ENCODE peak calls at places on chromosomes 5 and 9, in nine cellular contexts. W, Y, V, Z, T, U, D, F and B are unnamed samples.

GRCh38 chr9:91034521-91034920 is 232.9 kb downstream of the SYK start:
- DNase-seq in W (no peak), Y (no peak), V (peak), Z (no peak), T (peak), U (peak), D (no peak), F (no peak), B (no peak)

GRCh38 chr9:82130331-82131042 is 141.9 kb downstream of the SPATA31D1 start:
- DNase-seq in W (no peak), Y (no peak), V (no peak), Z (no peak), T (no peak), U (peak), D (no peak), F (no peak), B (no peak)

GRCh38 chr5:129905467-129906176 is 1.4 kb downstream of the CHSY3 start:
- DNase-seq in W (peak), Y (peak), V (no peak), Z (no peak), T (no peak), U (peak), D (no peak), F (no peak), B (no peak)

GRCh38 chr9:134390537-134390936 is 64.3 kb downstream of the RXRA start:
- DNase-seq in W (no peak), Y (no peak), V (no peak), Z (no peak), T (no peak), U (no peak), D (peak), F (no peak), B (peak)

GRCh38 chr5:133878236-133878555 is 90.2 kb downstream of the C5orf15 start:
- DNase-seq in W (no peak), Y (no peak), V (no peak), Z (no peak), T (no peak), U (no peak), D (no peak), F (no peak), B (no peak)

GRCh38 chr9:136206602-136207333 is 1.8 kb upstream of the LHX3 start:
- DNase-seq in W (no peak), Y (no peak), V (no peak), Z (no peak), T (no peak), U (no peak), D (no peak), F (no peak), B (no peak)

GRCh38 chr5:172498431-172499129 is 44.3 kb upstream of the SH3PXD2B start:
- DNase-seq in W (no peak), Y (no peak), V (no peak), Z (no peak), T (no peak), U (no peak), D (no peak), F (no peak), B (no peak)

GRCh38 chr5:101461455-101461854 is 558.4 kb upstream of the ST8SIA4 start:
- DNase-seq in W (no peak), Y (no peak), V (no peak), Z (no peak), T (no peak), U (no peak), D (no peak), F (no peak), B (no peak)

GRCh38 chr5:58912102-58912501 is 329.2 kb downstream of the RAB3C start:
- DNase-seq in W (no peak), Y (no peak), V (no peak), Z (no peak), T (no peak), U (no peak), D (no peak), F (no peak), B (no peak)

GRCh38 chr5:168471785-168472184 is 14.5 kb upstream of the RARS1 start:
- DNase-seq in W (peak), Y (no peak), V (no peak), Z (peak), T (no peak), U (no peak), D (no peak), F (peak), B (no peak)

GRCh38 chr5:151719228-151719861 is 32.6 kb upstream of the SPARC start:
- DNase-seq in W (peak), Y (no peak), V (no peak), Z (peak), T (no peak), U (no peak), D (no peak), F (peak), B (no peak)

GRCh38 chr5:86070719-86071118 is 547.0 kb upstream of the COX7C start:
- DNase-seq in W (no peak), Y (no peak), V (no peak), Z (no peak), T (no peak), U (no peak), D (no peak), F (no peak), B (no peak)

GRCh38 chr5:171475551-171476035 is 56.1 kb downstream of the FGF18 start:
- DNase-seq in W (no peak), Y (no peak), V (no peak), Z (no peak), T (peak), U (peak), D (no peak), F (no peak), B (no peak)

GRCh38 chr5:164355267-164355830 is 849.9 kb downstream of the MAT2B start:
- DNase-seq in W (peak), Y (no peak), V (no peak), Z (no peak), T (no peak), U (no peak), D (no peak), F (no peak), B (no peak)

GRCh38 chr5:79935992-79936643 is 54.9 kb downstream of the MTX3 start:
- DNase-seq in W (no peak), Y (no peak), V (peak), Z (no peak), T (no peak), U (no peak), D (no peak), F (peak), B (no peak)

GRCh38 chr5:88398316-88398715 is 129.7 kb upstream of the TMEM161B start:
- DNase-seq in W (peak), Y (no peak), V (no peak), Z (no peak), T (no peak), U (no peak), D (no peak), F (no peak), B (no peak)

GRCh38 chr5:178247481-178248456 is 15.2 kb upstream of the PHYKPL start:
- DNase-seq in W (no peak), Y (peak), V (no peak), Z (no peak), T (no peak), U (no peak), D (no peak), F (no peak), B (no peak)

GRCh38 chr9:69918317-69918716 is 97.7 kb downstream of the CFAP95 start:
- DNase-seq in W (no peak), Y (no peak), V (no peak), Z (no peak), T (no peak), U (no peak), D (no peak), F (no peak), B (no peak)

GRCh38 chr5:163718256-163718655 is 212.8 kb downstream of the MAT2B start:
- DNase-seq in W (no peak), Y (no peak), V (no peak), Z (no peak), T (no peak), U (peak), D (no peak), F (no peak), B (no peak)

GRCh38 chr9:18498947-18499585 is 25.1 kb downstream of the ADAMTSL1 start:
- DNase-seq in W (no peak), Y (no peak), V (no peak), Z (no peak), T (no peak), U (no peak), D (no peak), F (no peak), B (no peak)

GRCh38 chr5:77636423-77637169 is 1.9 kb downstream of the OTP start:
- DNase-seq in W (no peak), Y (no peak), V (no peak), Z (no peak), T (no peak), U (no peak), D (no peak), F (no peak), B (no peak)

GRCh38 chr9:94975480-94976452 is 249.3 kb downstream of the AOPEP start:
- DNase-seq in W (no peak), Y (no peak), V (no peak), Z (no peak), T (no peak), U (no peak), D (no peak), F (peak), B (no peak)

GRCh38 chr5:31664566-31664965 is 25.6 kb downstream of the PDZD2 start:
- DNase-seq in W (peak), Y (no peak), V (no peak), Z (no peak), T (no peak), U (peak), D (no peak), F (no peak), B (peak)

GRCh38 chr5:135491552-135492318 is 39.6 kb upstream of the TIFAB start:
- DNase-seq in W (no peak), Y (no peak), V (no peak), Z (no peak), T (no peak), U (peak), D (no peak), F (no peak), B (no peak)

GRCh38 chr9:32701321-32702022 is 66.0 kb upstream of the TAF1L start:
- DNase-seq in W (peak), Y (no peak), V (no peak), Z (no peak), T (peak), U (peak), D (no peak), F (peak), B (no peak)

GRCh38 chr5:135213466-135214239 is 179.6 kb upstream of the PITX1 start:
- DNase-seq in W (no peak), Y (no peak), V (no peak), Z (no peak), T (no peak), U (no peak), D (no peak), F (no peak), B (no peak)

GRCh38 chr5:159406571-159406970 is 76.3 kb upstream of the IL12B start:
- DNase-seq in W (no peak), Y (no peak), V (no peak), Z (no peak), T (no peak), U (no peak), D (no peak), F (no peak), B (no peak)

GRCh38 chr9:70594546-70594945 is 180.1 kb upstream of the KLF9 start:
- DNase-seq in W (peak), Y (no peak), V (no peak), Z (no peak), T (no peak), U (peak), D (no peak), F (peak), B (no peak)

GRCh38 chr9:77460938-77461337 is 187.2 kb downstream of the GNA14 start:
- DNase-seq in W (no peak), Y (no peak), V (no peak), Z (no peak), T (no peak), U (no peak), D (no peak), F (no peak), B (no peak)

GRCh38 chr5:34898258-34898895 is 16.9 kb downstream of the RAD1 start:
- DNase-seq in W (peak), Y (peak), V (peak), Z (peak), T (peak), U (peak), D (peak), F (peak), B (peak)

DNA sequence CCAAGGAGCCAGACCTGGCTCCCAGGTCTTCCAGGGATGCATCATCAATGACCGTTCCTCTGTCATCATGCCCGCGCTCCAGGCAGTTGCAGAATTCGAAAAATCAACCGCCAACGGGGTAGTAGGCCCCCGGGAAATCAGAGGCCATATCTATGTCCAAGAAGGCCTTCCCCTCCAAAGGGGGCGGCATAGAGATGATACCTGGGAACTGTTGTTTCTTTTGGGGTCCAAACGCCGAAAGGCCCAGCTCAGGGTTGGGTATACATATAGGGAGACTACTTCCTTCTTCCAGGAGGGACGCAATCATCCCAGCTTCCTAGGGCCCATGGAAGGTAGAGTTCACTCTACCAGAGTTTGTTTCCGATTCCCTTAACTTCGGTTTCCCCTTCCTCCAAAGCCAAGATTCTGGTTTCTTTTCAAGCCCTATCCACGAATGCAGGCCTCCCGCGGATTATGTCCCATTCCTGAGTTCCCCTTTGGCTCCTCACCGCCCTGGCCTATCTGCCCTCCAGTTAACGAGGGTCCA is 754 bp downstream of the DCAF12 start:
- DNase-seq in W (peak), Y (peak), V (no peak), Z (no peak), T (no peak), U (peak), D (no peak), F (peak), B (peak)
- TF ChIP-seq CTCF in W (peak), Y (no peak), V (no peak), Z (peak), T (no peak), U (no peak), D (no peak), F (no peak), B (peak)

DNA sequence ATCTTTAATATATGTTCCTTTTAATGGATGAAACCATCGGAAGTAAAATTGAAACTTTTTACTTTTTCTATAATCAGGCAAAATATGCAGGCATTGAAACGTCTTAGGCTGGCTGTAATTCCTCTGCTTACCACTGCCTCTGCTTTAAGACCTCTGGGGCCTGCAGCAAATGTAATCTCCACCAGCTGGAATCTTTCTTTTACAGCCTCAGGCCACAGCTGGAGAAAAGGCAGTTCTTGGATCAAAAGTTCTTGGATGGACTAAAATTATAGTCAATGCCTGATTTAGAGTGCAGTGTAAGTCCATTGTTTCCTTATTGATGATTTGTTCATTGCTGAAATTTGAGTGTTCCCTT is 396.7 kb downstream of the KCTD16 start:
- DNase-seq in W (peak), Y (no peak), V (no peak), Z (no peak), T (no peak), U (no peak), D (no peak), F (peak), B (no peak)
- TF ChIP-seq CTCF in W (peak), Y (no peak), V (no peak), Z (peak), T (no peak), U (peak), D (no peak), F (no peak), B (no peak)

DNA sequence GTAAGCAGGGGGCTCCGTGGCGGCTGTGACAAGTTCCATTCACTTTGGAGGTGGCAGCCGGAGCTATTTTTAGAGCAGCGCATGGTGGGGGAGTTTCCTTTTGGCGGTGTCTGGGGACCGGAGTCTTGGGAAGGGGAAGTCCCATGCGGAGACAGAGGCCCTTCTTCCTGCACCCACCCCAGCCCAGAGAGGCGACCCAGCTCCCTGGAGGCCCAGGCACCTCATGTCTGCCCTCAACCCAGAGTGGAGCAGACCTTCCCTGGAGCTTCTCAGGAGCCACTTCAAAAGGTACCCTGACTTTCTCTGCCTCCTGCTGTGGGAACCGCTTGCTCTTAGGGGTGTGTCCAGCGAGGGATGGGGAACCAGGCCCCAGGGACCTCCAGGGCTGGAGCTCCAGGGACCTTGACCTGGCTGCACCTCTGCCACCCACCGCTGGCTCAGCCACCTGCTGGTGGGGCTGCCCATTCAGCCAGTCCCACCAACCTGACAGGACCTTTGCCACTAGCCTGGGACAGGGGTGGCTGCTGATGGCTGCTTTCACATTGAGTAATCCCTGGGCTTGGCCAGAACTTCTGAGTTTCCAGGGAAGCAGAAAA is 34.1 kb downstream of the NEK6 start:
- DNase-seq in W (no peak), Y (no peak), V (no peak), Z (no peak), T (no peak), U (no peak), D (no peak), F (no peak), B (peak)
- TF ChIP-seq CTCF in W (no peak), Y (no peak), V (no peak), Z (peak), T (no peak), U (no peak), D (no peak), F (peak), B (peak)

GRCh38 chr5:122312670-122312988 is 592 bp downstream of the SNCAIP start:
- DNase-seq in W (peak), Y (peak), V (peak), Z (no peak), T (no peak), U (peak), D (no peak), F (no peak), B (peak)
- TF ChIP-seq CTCF in W (no peak), Y (no peak), V (no peak), Z (peak), T (no peak), U (no peak), D (no peak), F (peak), B (no peak)

DNA sequence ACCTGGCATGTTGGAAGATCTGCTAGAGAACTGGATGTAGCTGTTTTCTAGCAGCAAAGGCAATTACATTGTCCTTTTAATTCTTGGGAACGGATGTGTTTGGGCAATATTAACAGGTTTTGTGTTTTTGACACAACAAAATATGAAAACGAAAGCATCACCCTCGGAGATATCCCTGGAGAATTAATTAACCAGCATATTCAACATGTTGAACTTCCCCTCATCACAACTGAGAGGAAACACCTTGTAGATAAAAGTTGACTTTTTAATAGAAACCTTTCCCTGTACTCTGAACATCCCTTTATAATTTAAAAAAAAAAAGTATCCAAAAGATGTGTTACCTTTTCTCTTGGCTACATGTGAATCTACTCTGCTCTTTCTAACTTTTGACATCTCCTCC is 13.0 kb downstream of the SEMA6A start:
- DNase-seq in W (no peak), Y (no peak), V (no peak), Z (no peak), T (no peak), U (no peak), D (no peak), F (no peak), B (no peak)
- TF ChIP-seq CTCF in W (no peak), Y (no peak), V (no peak), Z (no peak), T (no peak), U (no peak), D (no peak), F (no peak), B (no peak)

GRCh38 chr9:22986556-22986955 is 539.9 kb downstream of the DMRTA1 start:
- DNase-seq in W (no peak), Y (no peak), V (no peak), Z (no peak), T (no peak), U (no peak), D (no peak), F (no peak), B (no peak)
- TF ChIP-seq CTCF in W (no peak), Y (no peak), V (no peak), Z (peak), T (no peak), U (no peak), D (no peak), F (no peak), B (no peak)